ENCODE peak calls at places on chromosomes 5 and 9, in nine cellular contexts. N is Caco-2; J is Karpas-422; O is H7; E is PC-9; X is CD8-positive, alpha-beta memory T cell; R is osteoblast; M is heart left ventricle; Y is lower leg skin. T is an unnamed sample.

GRCh38 chr9:129720865-129721545 is 31.8 kb downstream of the PTGES start:
- DNase-seq in X (no peak), R (peak), E (no peak), M (no peak), Y (no peak), N (no peak), J (peak), O (peak), T (peak)

GRCh38 chr9:24293391-24293790 is 252.3 kb downstream of the IZUMO3 start:
- DNase-seq in M (no peak), X (no peak), N (no peak), J (no peak), R (no peak), E (no peak), Y (no peak), O (peak), T (peak)

GRCh38 chr5:143738415-143739401 is 73.3 kb upstream of the HMHB1 start:
- DNase-seq in J (no peak), Y (no peak), O (no peak), N (no peak), X (no peak), R (no peak), E (no peak), M (no peak), T (no peak)

GRCh38 chr5:177129206-177129605 is 4.4 kb upstream of the NSD1 start:
- DNase-seq in X (no peak), R (no peak), Y (no peak), M (no peak), O (no peak), J (no peak), N (no peak), E (no peak), T (no peak)

GRCh38 chr9:109381011-109381729 is 60.3 kb upstream of the EPB41L4B start:
- DNase-seq in R (no peak), E (peak), O (no peak), M (no peak), Y (no peak), X (no peak), J (no peak), N (no peak), T (no peak)

GRCh38 chr5:146007973-146008372 is 71.6 kb downstream of the SH3RF2 start:
- DNase-seq in R (no peak), N (no peak), J (no peak), X (no peak), Y (no peak), E (no peak), M (no peak), O (no peak), T (no peak)

GRCh38 chr5:71640408-71640807 is 53.3 kb downstream of the MCCC2 start:
- DNase-seq in E (no peak), X (no peak), R (no peak), M (no peak), Y (no peak), N (no peak), O (no peak), J (no peak), T (no peak)

GRCh38 chr5:149221326-149221725 is 50.3 kb upstream of the AFAP1L1 start:
- DNase-seq in Y (no peak), J (no peak), R (no peak), X (no peak), N (no peak), E (no peak), M (no peak), O (no peak), T (no peak)

GRCh38 chr5:177124486-177124991 is 9.0 kb upstream of the NSD1 start:
- DNase-seq in Y (no peak), X (no peak), M (no peak), J (peak), R (peak), O (peak), E (no peak), N (peak), T (no peak)

GRCh38 chr5:96829336-96829735 is 21.6 kb upstream of the ERAP1 start:
- DNase-seq in O (no peak), X (no peak), N (no peak), Y (no peak), J (no peak), E (no peak), M (no peak), R (no peak), T (no peak)

GRCh38 chr5:117803533-117803932 is 1184.8 kb downstream of the DTWD2 start:
- DNase-seq in J (no peak), M (no peak), R (no peak), Y (no peak), X (no peak), N (no peak), E (no peak), O (no peak), T (no peak)

GRCh38 chr5:141420855-141421488 is at the start of gene PCDHGA11:
- DNase-seq in Y (no peak), E (peak), N (no peak), J (no peak), M (no peak), O (peak), X (no peak), R (peak), T (peak)

GRCh38 chr5:73998496-73998895 is 372.5 kb downstream of the ARHGEF28 start:
- DNase-seq in M (no peak), O (no peak), Y (no peak), X (no peak), E (no peak), J (no peak), N (peak), R (no peak), T (no peak)

GRCh38 chr9:35954942-35955546 is 2.9 kb downstream of the OR2S2 start:
- DNase-seq in E (peak), R (peak), Y (peak), N (peak), J (peak), O (peak), X (no peak), M (peak), T (peak)

GRCh38 chr9:971901-972511 is 4.4 kb upstream of the DMRT3 start:
- DNase-seq in N (no peak), O (peak), J (no peak), Y (no peak), E (no peak), M (no peak), R (no peak), X (no peak), T (no peak)

GRCh38 chr5:124754206-124754927 is 7.9 kb upstream of the ZNF608 start:
- DNase-seq in J (peak), O (no peak), M (no peak), Y (no peak), E (no peak), R (no peak), N (no peak), X (no peak), T (no peak)

GRCh38 chr9:36765468-36766341 is 193.0 kb downstream of the MELK start:
- DNase-seq in O (peak), X (peak), J (peak), N (no peak), E (no peak), R (peak), Y (peak), M (peak), T (peak)

GRCh38 chr9:84122572-84122971 is 142.0 kb downstream of the RMI1 start:
- DNase-seq in N (no peak), M (no peak), R (no peak), O (no peak), Y (no peak), J (no peak), X (no peak), E (no peak), T (no peak)

GRCh38 chr5:72015103-72015548 is 92.1 kb upstream of the MAP1B start:
- DNase-seq in Y (no peak), J (no peak), X (no peak), R (peak), E (no peak), O (no peak), N (no peak), M (peak), T (peak)

GRCh38 chr9:80492221-80492620 is 920.5 kb downstream of the TLE4 start:
- DNase-seq in O (no peak), Y (no peak), J (no peak), X (no peak), R (no peak), M (no peak), E (no peak), N (no peak), T (no peak)

GRCh38 chr5:88724201-88724600 is 158.8 kb downstream of the MEF2C start:
- DNase-seq in X (no peak), E (peak), Y (no peak), N (no peak), O (no peak), J (peak), M (no peak), R (no peak), T (no peak)

GRCh38 chr9:17660158-17660557 is 81.3 kb downstream of the SH3GL2 start:
- DNase-seq in R (no peak), J (no peak), E (no peak), X (no peak), O (no peak), N (no peak), Y (no peak), M (no peak), T (no peak)

GRCh38 chr9:114280636-114281315 is 42.1 kb upstream of the ORM1 start:
- DNase-seq in X (no peak), J (no peak), O (peak), R (no peak), Y (no peak), M (peak), N (no peak), E (no peak), T (no peak)

GRCh38 chr5:83265318-83265717 is 188.0 kb downstream of the XRCC4 start:
- DNase-seq in E (peak), Y (no peak), X (no peak), O (no peak), R (no peak), J (no peak), N (peak), M (no peak), T (no peak)

GRCh38 chr5:111800351-111800750 is 43.4 kb upstream of the NREP start:
- DNase-seq in M (no peak), Y (no peak), E (no peak), N (no peak), X (no peak), J (no peak), R (no peak), O (no peak), T (no peak)

GRCh38 chr5:149203896-149204544 is 62.7 kb downstream of the ABLIM3 start:
- DNase-seq in M (no peak), N (no peak), E (no peak), J (no peak), X (no peak), R (peak), Y (no peak), O (no peak), T (no peak)

GRCh38 chr9:73079326-73079725 is 72.3 kb upstream of the ANXA1 start:
- DNase-seq in X (no peak), N (peak), O (no peak), E (peak), R (no peak), Y (no peak), M (no peak), J (no peak), T (no peak)

GRCh38 chr9:108049671-108050494 is 560.3 kb upstream of the KLF4 start:
- DNase-seq in N (no peak), O (no peak), Y (no peak), J (no peak), E (no peak), X (no peak), M (no peak), R (no peak), T (no peak)

GRCh38 chr5:24245821-24246220 is 399.0 kb downstream of the CDH10 start:
- DNase-seq in N (no peak), Y (no peak), M (no peak), X (no peak), E (no peak), O (no peak), R (no peak), J (no peak), T (no peak)
- H3K4me3 ChIP-seq in N (no peak), Y (no peak), M (no peak), X (no peak), E (no peak), O (no peak), R (no peak), J (no peak), T (no peak)

DNA sequence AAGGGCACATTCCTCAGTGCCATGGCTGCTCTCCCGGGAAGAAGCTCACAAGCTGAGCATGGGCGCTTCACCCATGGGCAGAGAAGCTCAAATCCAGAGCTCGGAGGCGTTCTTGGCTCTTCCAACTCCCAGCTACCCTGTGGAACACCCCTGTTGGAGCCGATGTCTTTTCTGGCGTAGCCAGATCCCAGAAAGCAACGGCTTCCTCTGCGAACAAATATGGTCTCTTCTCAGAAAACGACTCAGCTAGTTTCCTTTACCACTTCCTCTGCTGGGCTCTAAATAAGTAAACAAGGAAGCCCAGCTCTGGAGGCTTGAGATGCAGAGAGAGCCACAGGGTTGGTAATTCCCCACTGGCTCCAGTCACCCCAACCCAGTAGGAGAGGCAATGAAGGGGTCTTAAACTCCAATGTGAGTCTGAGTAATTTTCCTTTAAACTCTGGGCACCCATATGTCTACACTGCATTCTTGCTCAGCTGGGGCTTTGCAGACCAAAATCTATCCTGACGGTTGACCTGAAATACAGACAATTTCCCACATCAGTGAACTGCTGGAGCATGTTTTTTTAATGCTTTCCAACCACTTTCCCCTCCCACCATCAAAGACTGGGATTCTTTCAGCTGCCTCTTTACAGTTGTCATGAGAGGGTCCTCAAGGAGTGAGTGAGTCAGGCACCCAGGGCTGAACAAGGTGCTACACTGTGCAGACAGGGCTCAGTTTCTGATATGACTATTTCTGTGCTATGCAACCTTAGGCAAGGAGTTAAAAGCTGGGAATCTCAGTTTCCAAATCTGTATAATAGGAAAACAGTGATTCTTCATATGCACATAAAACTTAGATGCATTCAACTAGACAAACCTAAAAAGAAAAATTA is at the start of gene LCP2:
- DNase-seq in X (no peak), Y (no peak), M (no peak), R (no peak), J (no peak), E (no peak), N (no peak), O (no peak), T (no peak)
- H3K4me3 ChIP-seq in X (peak), Y (peak), M (peak), R (no peak), J (no peak), E (no peak), N (no peak), O (no peak), T (no peak)

GRCh38 chr5:44440186-44440585 is 51.0 kb upstream of the FGF10 start:
- DNase-seq in Y (no peak), X (no peak), O (no peak), E (no peak), N (no peak), J (no peak), M (no peak), R (no peak), T (no peak)

GRCh38 chr5:44441460-44441859 is 52.2 kb upstream of the FGF10 start:
- DNase-seq in R (no peak), X (no peak), E (no peak), N (no peak), Y (no peak), O (no peak), J (no peak), M (no peak), T (no peak)

GRCh38 chr5:44446399-44446798 is 57.2 kb upstream of the FGF10 start:
- DNase-seq in E (no peak), N (no peak), X (no peak), O (no peak), M (no peak), J (no peak), R (no peak), Y (no peak), T (no peak)

DNA sequence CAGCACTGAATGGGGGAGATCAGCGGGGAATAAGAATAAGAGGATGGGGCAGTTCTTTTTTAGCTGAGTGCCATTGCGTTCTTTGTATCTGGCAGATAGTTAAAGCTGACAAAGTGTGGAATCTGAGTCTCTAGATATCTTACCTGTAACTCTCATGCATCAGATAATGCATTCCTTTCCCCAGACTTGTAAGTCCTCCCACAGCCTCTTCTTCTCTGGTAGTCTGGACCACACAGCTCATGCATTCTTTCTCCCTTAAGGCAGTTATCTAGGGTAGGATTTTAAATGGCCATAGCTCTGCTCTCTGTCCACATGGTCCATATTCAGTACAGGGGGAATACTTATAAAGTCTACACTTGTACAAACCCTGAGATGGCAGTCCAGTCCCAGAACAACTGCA is 54.0 kb upstream of the FGF10 start:
- DNase-seq in O (no peak), R (no peak), M (no peak), J (no peak), N (no peak), X (no peak), Y (no peak), E (no peak), T (no peak)
- H3K4me3 ChIP-seq in O (no peak), R (no peak), M (no peak), J (no peak), N (no peak), X (no peak), Y (no peak), E (no peak), T (no peak)

GRCh38 chr5:7244208-7244607 is 151.7 kb upstream of the ADCY2 start:
- DNase-seq in O (no peak), X (no peak), M (no peak), J (no peak), E (no peak), N (no peak), R (no peak), Y (no peak), T (no peak)

GRCh38 chr5:7244977-7245376 is 151.0 kb upstream of the ADCY2 start:
- DNase-seq in O (no peak), X (no peak), M (no peak), J (no peak), Y (no peak), E (no peak), R (no peak), N (no peak), T (no peak)

GRCh38 chr5:7246312-7246711 is 149.6 kb upstream of the ADCY2 start:
- DNase-seq in X (no peak), O (no peak), J (no peak), R (no peak), M (no peak), N (no peak), E (no peak), Y (no peak), T (no peak)

GRCh38 chr5:7242118-7242517 is 153.8 kb upstream of the ADCY2 start:
- DNase-seq in R (no peak), O (no peak), X (no peak), E (no peak), J (no peak), Y (no peak), N (no peak), M (no peak), T (no peak)

GRCh38 chr5:7245401-7245800 is 150.5 kb upstream of the ADCY2 start:
- DNase-seq in N (no peak), J (no peak), E (no peak), Y (no peak), O (no peak), R (no peak), M (no peak), X (no peak), T (no peak)
- H3K4me3 ChIP-seq in N (no peak), J (no peak), E (no peak), Y (no peak), O (no peak), R (no peak), M (no peak), X (no peak), T (no peak)

DNA sequence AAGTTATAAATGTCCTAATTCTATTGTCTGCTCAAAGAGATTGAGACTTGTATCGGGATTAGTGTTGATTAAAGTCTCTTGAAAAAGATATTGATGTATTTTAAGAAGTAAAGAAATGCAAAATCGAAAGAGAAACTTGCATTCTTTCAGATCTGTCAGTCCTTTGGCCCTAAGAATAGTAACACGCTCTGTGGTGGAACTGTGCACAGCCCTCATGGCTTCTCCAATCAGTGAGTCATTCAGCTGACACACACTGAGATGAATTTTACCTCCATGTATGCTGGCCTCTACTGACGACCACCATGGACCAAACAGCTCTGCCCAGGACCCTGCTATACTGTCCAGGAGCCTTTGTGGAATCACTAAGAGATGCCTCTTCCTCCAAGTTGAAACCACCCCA is 232.4 kb downstream of the ESM1 start:
- DNase-seq in Y (no peak), O (no peak), E (no peak), X (no peak), J (no peak), N (no peak), M (no peak), R (no peak), T (no peak)
- H3K4me3 ChIP-seq in Y (no peak), O (no peak), E (no peak), X (no peak), J (no peak), N (no peak), M (no peak), R (peak), T (no peak)

T was measured in HAP-1.